ENCODE peak calls at places on chromosome 14, in eight cellular contexts. M is fibroblast of pulmonary artery, O is endothelial cell of umbilical vein, B is cardiac fibroblast, Y is stomach, E is iris pigment epithelial cell, U is D341Med, P is heart right ventricle. N is an unnamed sample.

GRCh38 chr14:89378119-89378518 is 38.9 kb downstream of the FOXN3 start:
- DNase-seq in M (peak), O (no peak), B (peak), Y (no peak), E (peak), U (no peak), P (no peak), N (peak)

GRCh38 chr14:59004012-59004411 is 184.5 kb upstream of the DAAM1 start:
- DNase-seq in M (peak), O (no peak), B (peak), Y (no peak), E (no peak), U (no peak), P (no peak), N (peak)

GRCh38 chr14:24240110-24240918 is 2.1 kb downstream of the TINF2 start:
- DNase-seq in M (no peak), O (no peak), B (no peak), Y (no peak), E (no peak), U (no peak), P (no peak), N (no peak)

GRCh38 chr14:60723218-60724079 is 702 bp downstream of the SIX4 start:
- DNase-seq in M (peak), O (peak), B (peak), Y (peak), E (peak), U (peak), P (peak), N (peak)

GRCh38 chr14:103698380-103699260 is 16.6 kb downstream of the XRCC3 start:
- DNase-seq in M (no peak), O (no peak), B (no peak), Y (peak), E (no peak), U (no peak), P (no peak), N (no peak)

GRCh38 chr14:29403091-29403490 is 524.6 kb downstream of the PRKD1 start:
- DNase-seq in M (no peak), O (no peak), B (no peak), Y (no peak), E (no peak), U (no peak), P (no peak), N (no peak)

GRCh38 chr14:103696466-103697071 is 18.7 kb downstream of the XRCC3 start:
- DNase-seq in M (peak), O (peak), B (peak), Y (no peak), E (peak), U (no peak), P (peak), N (peak)

GRCh38 chr14:75123991-75124390 is 2.9 kb downstream of the NEK9 start:
- DNase-seq in M (peak), O (peak), B (peak), Y (no peak), E (peak), U (no peak), P (no peak), N (peak)

GRCh38 chr14:63212209-63212608 is 8.0 kb downstream of the RHOJ start:
- DNase-seq in M (no peak), O (no peak), B (no peak), Y (no peak), E (no peak), U (no peak), P (no peak), N (no peak)

GRCh38 chr14:92534863-92535654 is 21.5 kb downstream of the RIN3 start:
- DNase-seq in M (no peak), O (no peak), B (no peak), Y (no peak), E (no peak), U (no peak), P (no peak), N (no peak)

GRCh38 chr14:30297856-30298255 is 261.1 kb upstream of the G2E3 start:
- DNase-seq in M (no peak), O (no peak), B (no peak), Y (no peak), E (no peak), U (no peak), P (no peak), N (no peak)

GRCh38 chr14:73633115-73633514 is 11.7 kb upstream of the DNAL1 start:
- DNase-seq in M (no peak), O (no peak), B (no peak), Y (no peak), E (no peak), U (no peak), P (no peak), N (no peak)

GRCh38 chr14:104383931-104384775 is 195.4 kb upstream of the C14orf180 start:
- DNase-seq in M (no peak), O (no peak), B (no peak), Y (no peak), E (no peak), U (no peak), P (no peak), N (no peak)

GRCh38 chr14:76228138-76228537 is 76.4 kb downstream of the GPATCH2L start:
- DNase-seq in M (no peak), O (no peak), B (no peak), Y (no peak), E (no peak), U (no peak), P (no peak), N (no peak)

GRCh38 chr14:69848903-69849391 is 30.3 kb upstream of the SMOC1 start:
- DNase-seq in M (no peak), O (no peak), B (no peak), Y (no peak), E (no peak), U (no peak), P (no peak), N (no peak)

GRCh38 chr14:59481407-59482119 is 2.6 kb downstream of the L3HYPDH start:
- DNase-seq in M (peak), O (peak), B (peak), Y (no peak), E (peak), U (no peak), P (no peak), N (peak)

GRCh38 chr14:34355584-34356266 is 106.3 kb downstream of the SPTSSA start:
- DNase-seq in M (peak), O (peak), B (peak), Y (no peak), E (peak), U (peak), P (peak), N (peak)

GRCh38 chr14:94601961-94602391 is 10.2 kb upstream of the SERPINA3 start:
- DNase-seq in M (peak), O (peak), B (peak), Y (peak), E (peak), U (no peak), P (peak), N (peak)

GRCh38 chr14:59246566-59246965 is 58.1 kb downstream of the DAAM1 start:
- DNase-seq in M (no peak), O (no peak), B (peak), Y (no peak), E (no peak), U (no peak), P (no peak), N (peak)

GRCh38 chr14:69501362-69501964 is 16.9 kb downstream of the PLEKHD1 start:
- DNase-seq in M (peak), O (no peak), B (no peak), Y (no peak), E (peak), U (no peak), P (peak), N (peak)

GRCh38 chr14:54927551-54927950 is 24.9 kb upstream of the GCH1 start:
- DNase-seq in M (no peak), O (no peak), B (no peak), Y (no peak), E (no peak), U (no peak), P (no peak), N (no peak)

GRCh38 chr14:37595809-37596595 is 573 bp downstream of the TTC6 start:
- DNase-seq in M (no peak), O (no peak), B (no peak), Y (peak), E (no peak), U (no peak), P (no peak), N (no peak)

GRCh38 chr14:36067428-36068187 is 108.9 kb downstream of the PTCSC3 start:
- DNase-seq in M (no peak), O (no peak), B (no peak), Y (no peak), E (no peak), U (no peak), P (no peak), N (no peak)

GRCh38 chr14:46215801-46216200 is 435.8 kb downstream of the RPL10L start:
- DNase-seq in M (no peak), O (no peak), B (no peak), Y (no peak), E (no peak), U (peak), P (no peak), N (no peak)